ENCODE peak calls at places on chromosomes 1 and 21, in nine cellular contexts. U is heart right ventricle, N is endothelial cell, B is uterus, X is ovary, F is kidney epithelial cell, A is BJ, R is WTC11, T is transverse colon. D is an unnamed sample.

GRCh38 chr1:49526672-49527071 is 497.1 kb downstream of the AGBL4 start:
- DNase-seq in U (no peak), T (no peak), R (no peak), X (no peak), A (no peak), B (no peak), F (no peak), N (no peak), D (no peak)

GRCh38 chr1:245956225-245956624 is 550.9 kb downstream of the SMYD3 start:
- DNase-seq in N (no peak), T (no peak), F (no peak), A (no peak), X (no peak), R (no peak), B (no peak), U (no peak), D (no peak)

GRCh38 chr1:210360852-210361477 is 32.3 kb downstream of the HHAT start:
- DNase-seq in X (no peak), F (no peak), N (no peak), B (no peak), R (no peak), U (no peak), T (no peak), A (peak; percentile 26), D (no peak)

GRCh38 chr1:94654031-94654430 is 112.5 kb upstream of the F3 start:
- DNase-seq in B (no peak), F (peak; percentile 77), X (no peak), U (no peak), A (no peak), R (no peak), N (no peak), T (no peak), D (no peak)

GRCh38 chr1:202599669-202600431 is 110.4 kb downstream of the SYT2 start:
- DNase-seq in B (peak; percentile 73), F (no peak), T (peak; percentile 53), R (peak; percentile 72), X (peak; percentile 73), U (peak; percentile 57), A (no peak), N (peak; percentile 67), D (no peak)

GRCh38 chr1:179083031-179083345 is 1.1 kb downstream of the TOR3A start:
- DNase-seq in R (no peak), N (no peak), T (no peak), U (no peak), B (no peak), A (no peak), X (no peak), F (no peak), D (no peak)

GRCh38 chr1:8473892-8474300 is 156.0 kb downstream of the SLC45A1 start:
- DNase-seq in F (no peak), T (no peak), A (no peak), R (no peak), B (no peak), N (no peak), U (no peak), X (no peak), D (no peak)

GRCh38 chr1:44786138-44786840 is 1.7 kb downstream of the BEST4 start:
- DNase-seq in A (no peak), R (peak; percentile 88), X (peak; percentile 85), B (peak; percentile 64), N (peak; percentile 82), T (peak; percentile 84), F (no peak), U (peak; percentile 73), D (no peak)

DNA sequence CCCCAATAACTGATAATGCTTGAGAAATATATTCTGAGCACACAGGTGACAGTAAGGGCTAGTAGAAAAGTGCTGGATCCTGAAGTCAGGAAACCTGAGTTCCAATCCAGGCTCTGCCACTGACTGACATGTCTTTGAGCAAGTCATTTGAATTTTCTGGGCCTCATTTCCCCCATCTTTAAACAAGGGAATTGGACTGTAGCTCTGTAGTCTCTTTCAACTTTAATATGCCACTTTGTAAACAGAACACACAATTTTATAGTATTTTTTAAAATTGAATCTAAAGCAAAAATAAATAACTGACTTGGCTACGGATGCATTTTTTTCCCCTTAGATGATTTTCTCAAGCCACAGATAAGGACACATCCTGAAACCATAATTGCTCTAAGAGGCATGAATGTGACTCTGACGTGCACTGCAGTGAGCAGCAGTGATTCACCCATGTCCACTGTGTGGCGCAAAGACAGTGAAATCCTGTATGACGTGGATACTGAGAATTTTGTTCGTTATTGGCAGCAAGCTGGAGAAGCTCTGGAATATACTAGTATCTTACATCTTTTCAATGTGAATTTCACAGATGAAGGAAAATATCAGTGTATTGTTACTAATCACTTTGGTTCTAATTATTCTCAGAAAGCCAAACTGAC is 37.0 kb downstream of the LRIG2 start:
- DNase-seq in T (no peak), X (peak; percentile 41), U (no peak), F (no peak), N (no peak), B (peak; percentile 32), A (peak; percentile 93), R (no peak), D (no peak)
- TF ChIP-seq CTCF in T (no peak), X (peak; percentile 52), U (no peak), F (no peak), N (no peak), B (no peak), A (peak; percentile 46), R (no peak), D (no peak)

DNA sequence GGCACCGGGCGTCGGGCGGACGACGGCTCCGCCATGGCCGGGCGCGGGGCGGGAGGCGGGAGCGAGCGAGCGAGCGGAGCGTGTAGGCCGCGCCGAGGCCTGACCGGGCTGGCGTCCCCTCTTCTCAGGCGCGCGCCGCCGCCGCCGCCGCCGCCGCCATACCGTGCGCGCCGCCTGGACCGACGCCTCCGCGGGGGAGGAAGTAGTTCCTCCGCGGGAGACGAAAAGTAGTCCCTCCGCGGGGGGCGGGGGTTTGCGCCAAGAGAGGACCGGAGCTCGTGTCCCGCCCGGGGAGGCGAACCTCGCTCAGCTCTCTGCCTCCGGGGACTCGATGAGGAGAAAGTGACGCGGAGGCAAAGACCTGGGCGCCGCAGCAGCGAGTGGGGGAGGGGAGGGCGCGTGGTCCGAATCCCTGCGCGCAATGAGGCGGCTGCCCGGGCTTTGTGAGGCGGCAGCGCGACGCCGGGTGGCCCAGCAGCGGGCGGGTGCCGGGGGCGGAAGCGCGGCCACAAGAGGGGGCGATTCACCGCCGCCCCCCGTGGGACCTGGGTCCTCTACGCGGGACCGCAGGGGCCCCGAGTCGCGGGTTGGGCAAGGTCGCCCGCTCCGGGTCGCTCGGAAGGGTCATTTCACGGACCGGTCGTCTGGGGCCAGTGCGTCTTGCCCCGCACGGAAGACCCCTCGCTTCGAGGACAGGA is at the start of gene BRWD1:
- DNase-seq in R (peak; percentile 75), U (peak; percentile 84), A (no peak), N (peak; percentile 80), X (peak; percentile 89), F (peak; percentile 5), T (peak; percentile 80), B (peak; percentile 78), D (peak; percentile 75)
- TF ChIP-seq CTCF in R (no peak), U (no peak), A (peak; percentile 14), N (no peak), X (peak; percentile 30), F (peak; percentile 2), T (peak; percentile 19), B (no peak), D (peak; percentile 38)

DNA sequence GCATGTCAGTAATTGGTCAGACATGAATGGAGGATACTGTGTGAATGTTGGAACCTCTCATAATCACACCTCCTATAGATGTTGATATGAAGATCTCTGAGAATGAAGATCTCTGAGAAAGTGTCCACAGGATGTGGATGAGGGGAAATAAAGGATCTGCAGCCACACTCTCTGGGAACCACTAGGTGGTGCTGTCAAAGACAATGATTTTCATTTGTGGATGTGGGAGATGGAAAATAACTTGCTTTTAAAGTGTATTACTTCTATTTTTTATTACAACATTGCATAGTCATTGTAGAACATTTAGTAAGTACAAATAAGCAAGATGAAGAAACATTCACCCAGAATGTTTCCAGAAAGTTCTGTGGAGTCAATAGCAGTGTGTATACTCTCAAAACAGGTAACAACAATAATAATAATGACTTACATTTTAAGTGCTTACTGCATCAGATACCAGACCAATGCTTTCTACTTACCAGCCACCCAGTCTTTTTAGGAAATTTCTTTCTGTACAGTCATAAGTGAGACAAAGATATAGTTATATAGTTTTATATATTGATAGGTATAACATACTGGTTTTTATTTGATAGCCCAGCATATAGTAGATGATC is 128.2 kb downstream of the ATG4C start:
- DNase-seq in A (no peak), N (peak; percentile 21), T (no peak), B (no peak), U (no peak), X (no peak), F (no peak), R (no peak), D (no peak)
- TF ChIP-seq CTCF in A (peak; percentile 83), N (peak; percentile 84), T (peak; percentile 37), B (no peak), U (no peak), X (no peak), F (peak; percentile 69), R (peak; percentile 52), D (peak; percentile 78)

DNA sequence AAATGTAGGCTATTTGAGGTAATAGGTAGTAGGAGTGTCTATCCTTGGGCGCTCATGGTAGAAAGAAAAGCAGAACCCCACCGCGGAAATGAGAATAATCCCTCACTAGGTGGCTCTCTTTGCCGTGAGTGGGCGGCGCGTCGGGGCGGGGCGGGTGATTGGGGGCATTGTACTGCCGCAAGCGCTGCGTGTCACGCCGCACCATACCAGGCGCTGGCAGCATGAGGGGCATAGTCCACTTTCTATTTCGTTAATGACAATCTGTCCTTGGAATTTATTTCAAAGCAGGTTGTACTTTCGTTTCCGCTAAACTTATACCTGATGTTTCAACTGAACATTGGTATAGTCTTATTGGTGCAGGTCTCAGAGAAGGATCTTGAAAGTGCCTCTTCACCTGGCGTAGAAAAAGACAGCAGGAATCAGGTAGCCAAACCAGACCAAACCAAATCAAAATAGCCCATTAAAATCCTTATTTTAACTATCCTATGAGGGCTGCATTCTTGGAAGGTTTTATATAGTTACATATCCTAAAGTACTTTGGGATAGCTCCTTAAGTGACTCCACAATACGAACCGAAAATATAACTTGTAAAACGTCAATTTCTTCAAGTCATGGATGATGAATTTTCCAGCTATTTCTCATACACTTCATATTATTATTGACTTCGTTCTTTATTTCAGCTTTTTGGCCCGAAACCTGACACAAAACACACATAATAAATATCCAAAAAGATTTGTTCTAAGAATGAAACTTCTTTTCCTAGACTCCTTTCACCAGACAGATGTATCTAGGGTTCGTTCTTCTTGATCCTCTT is 1.9 kb upstream of the SMG7 start:
- DNase-seq in B (peak; percentile 81), T (peak; percentile 95), U (peak; percentile 88), R (peak; percentile 68), N (peak; percentile 78), X (peak; percentile 79), A (no peak), F (no peak), D (peak; percentile 80)
- TF ChIP-seq CTCF in B (peak; percentile 69), T (peak; percentile 51), U (peak; percentile 20), R (no peak), N (no peak), X (peak; percentile 46), A (peak; percentile 63), F (peak; percentile 52), D (peak; percentile 36)